ENCODE peak calls at places on chromosomes 1 and 21, in six cellular contexts. One of them, this sample, is unnamed. For H3K36me3 and H3K27me3, the result is how much of the 10 kb centered on the place peaks cover.

GRCh38 chr1:96820111-96820510 is 98.5 kb downstream of the PTBP2 start:
- DNase-seq in left lung: no peak
- DNase-seq in H7: no peak
- DNase-seq in endothelial cell of umbilical vein: no peak
- DNase-seq in mesendoderm: no peak
- DNase-seq in CD8-positive, alpha-beta memory T cell: no peak
- DNase-seq in this sample: no peak

GRCh38 chr1:231460614-231461013 is 38.5 kb upstream of the EGLN1 start:
- DNase-seq in CD8-positive, alpha-beta memory T cell: peak
- DNase-seq in mesendoderm: no peak
- DNase-seq in endothelial cell of umbilical vein: no peak
- DNase-seq in left lung: no peak
- DNase-seq in H7: no peak
- DNase-seq in this sample: no peak

GRCh38 chr1:186482661-186483255 is 21.8 kb upstream of the PDC start:
- DNase-seq in H7: peak
- DNase-seq in mesendoderm: peak
- DNase-seq in CD8-positive, alpha-beta memory T cell: no peak
- DNase-seq in endothelial cell of umbilical vein: peak
- DNase-seq in left lung: peak
- DNase-seq in this sample: no peak

GRCh38 chr1:104476126-104476525 is 726.4 kb downstream of the AMY1C start:
- DNase-seq in CD8-positive, alpha-beta memory T cell: no peak
- DNase-seq in H7: no peak
- DNase-seq in mesendoderm: no peak
- DNase-seq in left lung: no peak
- DNase-seq in endothelial cell of umbilical vein: no peak
- DNase-seq in this sample: no peak

GRCh38 chr1:155177918-155178281 is 4.3 kb downstream of the TRIM46 start:
- DNase-seq in mesendoderm: no peak
- DNase-seq in left lung: no peak
- DNase-seq in endothelial cell of umbilical vein: no peak
- DNase-seq in H7: peak
- DNase-seq in CD8-positive, alpha-beta memory T cell: no peak
- DNase-seq in this sample: peak

GRCh38 chr1:68269637-68270430 is 37.5 kb upstream of the WLS start:
- DNase-seq in endothelial cell of umbilical vein: no peak
- DNase-seq in H7: no peak
- DNase-seq in mesendoderm: peak
- DNase-seq in CD8-positive, alpha-beta memory T cell: no peak
- DNase-seq in left lung: no peak
- DNase-seq in this sample: no peak

GRCh38 chr1:109906160-109906838 is 4.3 kb upstream of the CSF1 start:
- DNase-seq in mesendoderm: no peak
- DNase-seq in endothelial cell of umbilical vein: no peak
- DNase-seq in CD8-positive, alpha-beta memory T cell: peak
- DNase-seq in H7: no peak
- DNase-seq in left lung: no peak
- DNase-seq in this sample: no peak

GRCh38 chr1:207909687-207910086 is 1.2 kb downstream of the CD34 start:
- DNase-seq in CD8-positive, alpha-beta memory T cell: no peak
- DNase-seq in left lung: no peak
- DNase-seq in endothelial cell of umbilical vein: no peak
- DNase-seq in H7: no peak
- DNase-seq in mesendoderm: no peak
- DNase-seq in this sample: no peak

GRCh38 chr1:106564192-106564591 is 492.3 kb upstream of the PRMT6 start:
- DNase-seq in H7: no peak
- DNase-seq in CD8-positive, alpha-beta memory T cell: no peak
- DNase-seq in left lung: no peak
- DNase-seq in mesendoderm: no peak
- DNase-seq in endothelial cell of umbilical vein: no peak
- DNase-seq in this sample: no peak

GRCh38 chr1:20361805-20362381 is 71.2 kb downstream of the VWA5B1 start:
- DNase-seq in left lung: no peak
- DNase-seq in CD8-positive, alpha-beta memory T cell: peak
- DNase-seq in mesendoderm: peak
- DNase-seq in endothelial cell of umbilical vein: peak
- DNase-seq in H7: peak
- DNase-seq in this sample: no peak

GRCh38 chr1:185156321-185156853 is 366 bp downstream of the TRMT1L start:
- DNase-seq in left lung: no peak
- DNase-seq in H7: peak
- DNase-seq in mesendoderm: peak
- DNase-seq in CD8-positive, alpha-beta memory T cell: no peak
- DNase-seq in endothelial cell of umbilical vein: peak
- DNase-seq in this sample: peak

GRCh38 chr1:25847929-25848328 is 11.3 kb downstream of the AUNIP start:
- DNase-seq in mesendoderm: peak
- DNase-seq in H7: no peak
- DNase-seq in CD8-positive, alpha-beta memory T cell: no peak
- DNase-seq in left lung: no peak
- DNase-seq in endothelial cell of umbilical vein: no peak
- DNase-seq in this sample: no peak

GRCh38 chr1:240188139-240188538 is 96.5 kb downstream of the FMN2 start:
- DNase-seq in H7: no peak
- DNase-seq in mesendoderm: no peak
- DNase-seq in left lung: no peak
- DNase-seq in endothelial cell of umbilical vein: no peak
- DNase-seq in CD8-positive, alpha-beta memory T cell: no peak
- DNase-seq in this sample: no peak

GRCh38 chr1:52686830-52687229 is 11.3 kb downstream of the COA7 start:
- DNase-seq in CD8-positive, alpha-beta memory T cell: no peak
- DNase-seq in left lung: no peak
- DNase-seq in endothelial cell of umbilical vein: no peak
- DNase-seq in mesendoderm: no peak
- DNase-seq in H7: no peak
- DNase-seq in this sample: no peak

GRCh38 chr1:191882870-191883269 is 275.4 kb upstream of the RGS18 start:
- DNase-seq in mesendoderm: no peak
- DNase-seq in left lung: no peak
- DNase-seq in endothelial cell of umbilical vein: no peak
- DNase-seq in CD8-positive, alpha-beta memory T cell: no peak
- DNase-seq in H7: no peak
- DNase-seq in this sample: no peak

GRCh38 chr1:243738020-243738419 is 112.0 kb downstream of the AKT3 start:
- DNase-seq in left lung: no peak
- DNase-seq in mesendoderm: no peak
- DNase-seq in H7: no peak
- DNase-seq in endothelial cell of umbilical vein: no peak
- DNase-seq in CD8-positive, alpha-beta memory T cell: no peak
- DNase-seq in this sample: no peak

GRCh38 chr1:17289756-17290155 is 18.2 kb upstream of the PADI4 start:
- DNase-seq in H7: no peak
- DNase-seq in CD8-positive, alpha-beta memory T cell: no peak
- DNase-seq in endothelial cell of umbilical vein: no peak
- DNase-seq in left lung: no peak
- DNase-seq in mesendoderm: no peak
- DNase-seq in this sample: no peak

DNA sequence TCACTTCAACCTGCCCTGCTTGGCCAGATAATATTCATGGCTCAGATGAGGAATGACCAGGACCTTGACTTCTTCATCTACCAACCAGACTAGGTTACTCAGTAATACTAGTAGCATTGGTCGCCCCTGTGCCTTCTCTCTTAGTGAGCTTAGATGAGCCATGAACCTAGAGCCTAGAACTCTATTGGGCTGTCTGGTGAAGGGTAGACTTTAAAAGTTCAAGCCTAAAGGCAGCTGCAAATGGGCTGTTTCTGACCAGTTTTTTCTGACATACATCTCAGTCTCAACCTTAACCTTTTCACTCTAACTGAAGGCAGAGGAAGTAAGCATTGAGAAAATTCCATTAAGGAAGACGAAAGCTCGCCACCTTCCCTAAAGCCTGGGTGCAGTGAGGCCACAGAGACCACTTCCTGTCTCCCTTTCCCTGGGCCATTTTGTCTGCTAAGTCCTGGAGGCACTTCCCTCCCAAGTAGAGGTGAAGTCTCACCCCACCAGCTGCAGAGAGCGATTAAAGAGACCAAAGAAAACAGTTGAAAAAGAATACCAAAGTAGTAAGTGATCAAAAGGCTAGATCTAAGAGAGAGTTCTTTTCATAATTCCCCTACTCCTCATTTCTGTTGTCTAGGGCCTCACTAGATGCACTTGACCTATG is 53.3 kb downstream of the MTR start:
- DNase-seq in H7: no peak
- DNase-seq in mesendoderm: no peak
- DNase-seq in left lung: no peak
- DNase-seq in endothelial cell of umbilical vein: no peak
- DNase-seq in CD8-positive, alpha-beta memory T cell: no peak
- DNase-seq in this sample: no peak
- H3K36me3 ChIP-seq in H7: under half
- H3K36me3 ChIP-seq in mesendoderm: under half
- H3K36me3 ChIP-seq in left lung: under half
- H3K36me3 ChIP-seq in endothelial cell of umbilical vein: under half
- H3K36me3 ChIP-seq in CD8-positive, alpha-beta memory T cell: under half
- H3K36me3 ChIP-seq in this sample: under half

DNA sequence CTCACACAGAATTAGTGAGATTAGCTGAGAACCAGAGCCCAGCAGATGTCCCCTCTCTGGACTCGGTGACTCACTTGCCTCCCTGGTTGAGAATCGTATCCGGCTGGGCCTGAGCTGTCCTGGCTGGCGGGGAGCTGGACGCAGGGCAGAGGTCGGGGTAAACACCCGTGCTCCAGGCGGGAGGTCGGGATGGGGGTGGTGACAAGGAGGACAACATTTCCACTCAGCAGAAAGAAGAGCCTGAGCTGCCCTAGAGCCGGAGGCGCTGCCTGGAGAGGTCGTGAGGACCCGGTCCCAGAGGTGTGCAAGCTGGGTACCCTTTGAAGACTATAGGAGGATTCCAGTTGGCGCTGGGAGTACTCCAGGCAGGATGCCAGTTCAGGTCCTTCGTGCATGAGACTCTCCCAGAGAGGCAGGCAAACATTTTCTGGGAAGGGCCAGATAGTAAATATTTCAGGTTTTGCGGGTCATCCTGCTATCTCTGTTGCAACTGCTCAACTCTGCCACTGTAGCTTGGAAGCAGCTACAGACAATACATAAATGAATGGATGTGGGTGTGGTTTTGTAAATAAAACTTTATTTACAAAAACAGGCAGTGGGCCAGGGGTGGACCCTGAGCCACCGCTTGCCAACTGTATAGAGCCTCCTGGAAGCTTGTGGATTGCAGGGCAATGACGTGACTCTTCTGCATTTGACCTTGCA is 116.8 kb upstream of the WNT4 start:
- DNase-seq in endothelial cell of umbilical vein: no peak
- DNase-seq in left lung: peak
- DNase-seq in mesendoderm: no peak
- DNase-seq in H7: peak
- DNase-seq in CD8-positive, alpha-beta memory T cell: no peak
- DNase-seq in this sample: no peak
- H3K27me3 ChIP-seq in endothelial cell of umbilical vein: under half
- H3K27me3 ChIP-seq in left lung: under half
- H3K27me3 ChIP-seq in mesendoderm: under half
- H3K27me3 ChIP-seq in H7: under half
- H3K27me3 ChIP-seq in CD8-positive, alpha-beta memory T cell: under half
- H3K27me3 ChIP-seq in this sample: under half

GRCh38 chr21:44313451-44313850 is 13.6 kb downstream of the PFKL start:
- DNase-seq in mesendoderm: no peak
- DNase-seq in H7: no peak
- DNase-seq in left lung: no peak
- DNase-seq in endothelial cell of umbilical vein: no peak
- DNase-seq in CD8-positive, alpha-beta memory T cell: no peak
- DNase-seq in this sample: no peak

GRCh38 chr21:44315691-44316208 is 15.9 kb downstream of the PFKL start:
- DNase-seq in left lung: no peak
- DNase-seq in mesendoderm: no peak
- DNase-seq in H7: no peak
- DNase-seq in CD8-positive, alpha-beta memory T cell: no peak
- DNase-seq in endothelial cell of umbilical vein: no peak
- DNase-seq in this sample: no peak

GRCh38 chr21:44316277-44316900 is 16.5 kb downstream of the PFKL start:
- DNase-seq in CD8-positive, alpha-beta memory T cell: no peak
- DNase-seq in H7: no peak
- DNase-seq in left lung: no peak
- DNase-seq in endothelial cell of umbilical vein: no peak
- DNase-seq in mesendoderm: no peak
- DNase-seq in this sample: no peak

GRCh38 chr21:44314128-44314527 is 14.3 kb downstream of the PFKL start:
- DNase-seq in mesendoderm: no peak
- DNase-seq in left lung: no peak
- DNase-seq in H7: no peak
- DNase-seq in CD8-positive, alpha-beta memory T cell: no peak
- DNase-seq in endothelial cell of umbilical vein: no peak
- DNase-seq in this sample: no peak

GRCh38 chr21:44314561-44314960 is 14.7 kb downstream of the PFKL start:
- DNase-seq in left lung: no peak
- DNase-seq in CD8-positive, alpha-beta memory T cell: no peak
- DNase-seq in mesendoderm: no peak
- DNase-seq in H7: no peak
- DNase-seq in endothelial cell of umbilical vein: no peak
- DNase-seq in this sample: no peak
- H3K36me3 ChIP-seq in left lung: half or more
- H3K36me3 ChIP-seq in CD8-positive, alpha-beta memory T cell: under half
- H3K36me3 ChIP-seq in mesendoderm: under half
- H3K36me3 ChIP-seq in H7: under half
- H3K36me3 ChIP-seq in endothelial cell of umbilical vein: under half
- H3K36me3 ChIP-seq in this sample: under half

GRCh38 chr1:4796999-4797375 is 142.6 kb downstream of the AJAP1 start:
- DNase-seq in mesendoderm: no peak
- DNase-seq in H7: no peak
- DNase-seq in left lung: no peak
- DNase-seq in CD8-positive, alpha-beta memory T cell: no peak
- DNase-seq in endothelial cell of umbilical vein: no peak
- DNase-seq in this sample: no peak

GRCh38 chr1:4792565-4792964 is 138.2 kb downstream of the AJAP1 start:
- DNase-seq in H7: no peak
- DNase-seq in endothelial cell of umbilical vein: no peak
- DNase-seq in CD8-positive, alpha-beta memory T cell: no peak
- DNase-seq in mesendoderm: no peak
- DNase-seq in left lung: no peak
- DNase-seq in this sample: no peak

GRCh38 chr1:4797429-4797828 is 143.0 kb downstream of the AJAP1 start:
- DNase-seq in left lung: no peak
- DNase-seq in H7: no peak
- DNase-seq in mesendoderm: no peak
- DNase-seq in endothelial cell of umbilical vein: no peak
- DNase-seq in CD8-positive, alpha-beta memory T cell: no peak
- DNase-seq in this sample: no peak

GRCh38 chr1:4794020-4794780 is 139.8 kb downstream of the AJAP1 start:
- DNase-seq in CD8-positive, alpha-beta memory T cell: no peak
- DNase-seq in mesendoderm: no peak
- DNase-seq in endothelial cell of umbilical vein: no peak
- DNase-seq in left lung: no peak
- DNase-seq in H7: no peak
- DNase-seq in this sample: no peak

GRCh38 chr1:4796161-4796998 is 142.0 kb downstream of the AJAP1 start:
- DNase-seq in CD8-positive, alpha-beta memory T cell: no peak
- DNase-seq in mesendoderm: peak
- DNase-seq in H7: no peak
- DNase-seq in endothelial cell of umbilical vein: no peak
- DNase-seq in left lung: no peak
- DNase-seq in this sample: no peak
- H3K27me3 ChIP-seq in CD8-positive, alpha-beta memory T cell: under half
- H3K27me3 ChIP-seq in mesendoderm: under half
- H3K27me3 ChIP-seq in H7: under half
- H3K27me3 ChIP-seq in endothelial cell of umbilical vein: under half
- H3K27me3 ChIP-seq in left lung: under half
- H3K27me3 ChIP-seq in this sample: under half